ENCODE peak calls at places on chromosomes 13 and 19, in eight cellular contexts. One of them, this sample, is unnamed.

GRCh38 chr19:11279505-11280236 is 16.3 kb upstream of the TSPAN16 start:
- DNase-seq in Caco-2: no peak
- DNase-seq in choroid plexus epithelial cell: no peak
- DNase-seq in cardiac muscle cell: no peak
- DNase-seq in cardiac fibroblast: no peak
- DNase-seq in fibroblast of pulmonary artery: peak; percentile 45
- DNase-seq in fibroblast of mammary gland: no peak
- DNase-seq in H1: no peak
- DNase-seq in this sample: no peak

GRCh38 chr13:102757006-102757405 is 16.6 kb downstream of the TEX30 start:
- DNase-seq in Caco-2: no peak
- DNase-seq in choroid plexus epithelial cell: no peak
- DNase-seq in cardiac muscle cell: no peak
- DNase-seq in cardiac fibroblast: no peak
- DNase-seq in fibroblast of pulmonary artery: no peak
- DNase-seq in fibroblast of mammary gland: no peak
- DNase-seq in H1: no peak
- DNase-seq in this sample: no peak

GRCh38 chr19:35908010-35908441 is at the start of gene TYROBP:
- DNase-seq in Caco-2: no peak
- DNase-seq in choroid plexus epithelial cell: no peak
- DNase-seq in cardiac muscle cell: no peak
- DNase-seq in cardiac fibroblast: no peak
- DNase-seq in fibroblast of pulmonary artery: no peak
- DNase-seq in fibroblast of mammary gland: no peak
- DNase-seq in H1: no peak
- DNase-seq in this sample: no peak

GRCh38 chr19:35354898-35355297 is 3.4 kb upstream of the FFAR3 start:
- DNase-seq in Caco-2: no peak
- DNase-seq in choroid plexus epithelial cell: no peak
- DNase-seq in cardiac muscle cell: no peak
- DNase-seq in cardiac fibroblast: no peak
- DNase-seq in fibroblast of pulmonary artery: no peak
- DNase-seq in fibroblast of mammary gland: no peak
- DNase-seq in H1: no peak
- DNase-seq in this sample: no peak

GRCh38 chr19:40084948-40085347 is 5.8 kb downstream of the ZNF780A start:
- DNase-seq in Caco-2: peak; percentile 63
- DNase-seq in choroid plexus epithelial cell: peak; percentile 41
- DNase-seq in cardiac muscle cell: no peak
- DNase-seq in cardiac fibroblast: peak; percentile 3
- DNase-seq in fibroblast of pulmonary artery: no peak
- DNase-seq in fibroblast of mammary gland: no peak
- DNase-seq in H1: no peak
- DNase-seq in this sample: no peak

GRCh38 chr19:34317311-34317927 is 47.6 kb upstream of the GPI start:
- DNase-seq in Caco-2: no peak
- DNase-seq in choroid plexus epithelial cell: peak; percentile 40
- DNase-seq in cardiac muscle cell: no peak
- DNase-seq in cardiac fibroblast: no peak
- DNase-seq in fibroblast of pulmonary artery: peak; percentile 41
- DNase-seq in fibroblast of mammary gland: peak; percentile 41
- DNase-seq in H1: no peak
- DNase-seq in this sample: no peak

GRCh38 chr13:67134322-67135129 is 95.6 kb downstream of the PCDH9 start:
- DNase-seq in Caco-2: no peak
- DNase-seq in choroid plexus epithelial cell: peak; percentile 61
- DNase-seq in cardiac muscle cell: no peak
- DNase-seq in cardiac fibroblast: peak; percentile 33
- DNase-seq in fibroblast of pulmonary artery: peak; percentile 30
- DNase-seq in fibroblast of mammary gland: peak; percentile 16
- DNase-seq in H1: no peak
- DNase-seq in this sample: peak; percentile 58

GRCh38 chr13:29991343-29991742 is 140.9 kb upstream of the UBL3 start:
- DNase-seq in Caco-2: no peak
- DNase-seq in choroid plexus epithelial cell: peak; percentile 28
- DNase-seq in cardiac muscle cell: no peak
- DNase-seq in cardiac fibroblast: peak; percentile 53
- DNase-seq in fibroblast of pulmonary artery: peak; percentile 25
- DNase-seq in fibroblast of mammary gland: peak; percentile 95
- DNase-seq in H1: no peak
- DNase-seq in this sample: peak; percentile 92

GRCh38 chr13:21771075-21771474 is 100.2 kb downstream of the FGF9 start:
- DNase-seq in Caco-2: no peak
- DNase-seq in choroid plexus epithelial cell: no peak
- DNase-seq in cardiac muscle cell: no peak
- DNase-seq in cardiac fibroblast: no peak
- DNase-seq in fibroblast of pulmonary artery: no peak
- DNase-seq in fibroblast of mammary gland: no peak
- DNase-seq in H1: no peak
- DNase-seq in this sample: no peak

GRCh38 chr13:98738213-98738612 is 14.3 kb downstream of the SLC15A1 start:
- DNase-seq in Caco-2: no peak
- DNase-seq in choroid plexus epithelial cell: no peak
- DNase-seq in cardiac muscle cell: no peak
- DNase-seq in cardiac fibroblast: no peak
- DNase-seq in fibroblast of pulmonary artery: no peak
- DNase-seq in fibroblast of mammary gland: no peak
- DNase-seq in H1: no peak
- DNase-seq in this sample: no peak

GRCh38 chr19:15464394-15465385 is at the start of gene RASAL3:
- DNase-seq in Caco-2: no peak
- DNase-seq in choroid plexus epithelial cell: no peak
- DNase-seq in cardiac muscle cell: no peak
- DNase-seq in cardiac fibroblast: peak; percentile 15
- DNase-seq in fibroblast of pulmonary artery: peak; percentile 32
- DNase-seq in fibroblast of mammary gland: no peak
- DNase-seq in H1: no peak
- DNase-seq in this sample: no peak

GRCh38 chr19:52336117-52336811 is at the start of gene ZNF610:
- DNase-seq in Caco-2: peak; percentile 67
- DNase-seq in choroid plexus epithelial cell: peak; percentile 92
- DNase-seq in cardiac muscle cell: peak; percentile 90
- DNase-seq in cardiac fibroblast: peak; percentile 89
- DNase-seq in fibroblast of pulmonary artery: peak; percentile 87
- DNase-seq in fibroblast of mammary gland: peak; percentile 75
- DNase-seq in H1: peak; percentile 68
- DNase-seq in this sample: peak; percentile 84

GRCh38 chr19:6068711-6069110 is 41.6 kb downstream of the RFX2 start:
- DNase-seq in Caco-2: no peak
- DNase-seq in choroid plexus epithelial cell: no peak
- DNase-seq in cardiac muscle cell: no peak
- DNase-seq in cardiac fibroblast: no peak
- DNase-seq in fibroblast of pulmonary artery: no peak
- DNase-seq in fibroblast of mammary gland: no peak
- DNase-seq in H1: no peak
- DNase-seq in this sample: no peak

GRCh38 chr13:106649495-106649894 is 81.6 kb upstream of the ARGLU1 start:
- DNase-seq in Caco-2: no peak
- DNase-seq in choroid plexus epithelial cell: peak; percentile 37
- DNase-seq in cardiac muscle cell: no peak
- DNase-seq in cardiac fibroblast: no peak
- DNase-seq in fibroblast of pulmonary artery: peak; percentile 29
- DNase-seq in fibroblast of mammary gland: no peak
- DNase-seq in H1: no peak
- DNase-seq in this sample: peak; percentile 8

GRCh38 chr19:42129399-42130253 is 2.6 kb downstream of the POU2F2 start:
- DNase-seq in Caco-2: no peak
- DNase-seq in choroid plexus epithelial cell: peak; percentile 38
- DNase-seq in cardiac muscle cell: no peak
- DNase-seq in cardiac fibroblast: peak; percentile 38
- DNase-seq in fibroblast of pulmonary artery: peak; percentile 45
- DNase-seq in fibroblast of mammary gland: peak; percentile 66
- DNase-seq in H1: no peak
- DNase-seq in this sample: no peak

DNA sequence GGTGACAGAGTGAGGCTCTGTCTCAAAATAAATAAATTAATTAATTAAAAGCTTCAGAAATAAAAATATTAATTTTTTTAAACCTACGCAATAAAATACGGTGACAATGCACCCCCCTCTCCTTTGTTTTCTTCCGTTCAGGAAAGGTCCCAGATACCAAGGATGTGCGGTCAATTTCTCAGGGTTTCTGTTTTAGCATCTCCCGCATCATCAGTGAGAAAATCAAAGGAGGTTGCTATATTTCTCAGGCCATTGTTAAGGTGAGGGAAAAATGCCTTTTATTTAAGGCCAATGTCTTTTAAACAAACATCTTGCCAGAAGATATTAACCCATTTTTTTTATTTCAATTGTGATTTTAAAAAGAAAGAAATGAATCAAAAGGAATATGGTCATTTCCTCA is 111.7 kb downstream of the INSR start:
- DNase-seq in Caco-2: no peak
- DNase-seq in choroid plexus epithelial cell: no peak
- DNase-seq in cardiac muscle cell: no peak
- DNase-seq in cardiac fibroblast: no peak
- DNase-seq in fibroblast of pulmonary artery: no peak
- DNase-seq in fibroblast of mammary gland: no peak
- DNase-seq in H1: no peak
- DNase-seq in this sample: no peak
- H3K4me3 ChIP-seq in Caco-2: no peak overlapping the region
- H3K4me3 ChIP-seq in choroid plexus epithelial cell: no peak overlapping the region
- H3K4me3 ChIP-seq in cardiac muscle cell: no peak overlapping the region
- H3K4me3 ChIP-seq in cardiac fibroblast: no peak overlapping the region
- H3K4me3 ChIP-seq in fibroblast of pulmonary artery: no peak overlapping the region
- H3K4me3 ChIP-seq in fibroblast of mammary gland: no peak overlapping the region
- H3K4me3 ChIP-seq in H1: no peak overlapping the region
- H3K4me3 ChIP-seq in this sample: no peak overlapping the region

DNA sequence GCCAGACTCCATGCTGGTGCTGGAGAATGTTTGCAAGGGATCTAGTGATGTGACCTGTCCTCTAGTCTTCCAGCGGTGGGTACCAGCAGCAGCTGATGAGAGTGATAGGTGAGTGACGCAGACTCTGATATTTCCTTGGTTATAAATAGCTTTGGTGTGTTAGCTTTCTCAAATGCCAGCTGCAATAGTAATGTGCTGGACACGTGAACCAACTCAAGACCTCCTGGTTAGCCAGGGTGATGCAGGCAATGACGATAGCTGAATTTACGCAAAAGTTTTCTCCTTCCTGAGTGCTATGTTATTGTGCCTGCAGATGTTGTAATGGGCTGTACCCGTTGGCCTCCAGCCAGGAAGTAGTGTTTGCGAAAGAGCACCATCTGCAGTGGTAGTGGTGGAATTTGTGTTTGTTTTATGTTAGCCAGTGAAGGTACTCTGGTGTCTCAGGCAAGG is 129.5 kb downstream of the CYSLTR2 start:
- DNase-seq in Caco-2: no peak
- DNase-seq in choroid plexus epithelial cell: peak; percentile 100
- DNase-seq in cardiac muscle cell: no peak
- DNase-seq in cardiac fibroblast: peak; percentile 99
- DNase-seq in fibroblast of pulmonary artery: peak; percentile 100
- DNase-seq in fibroblast of mammary gland: peak; percentile 100
- DNase-seq in H1: no peak
- DNase-seq in this sample: peak; percentile 94
- TF ChIP-seq CTCF in Caco-2: no peak
- TF ChIP-seq CTCF in choroid plexus epithelial cell: peak; percentile 29
- TF ChIP-seq CTCF in cardiac muscle cell: peak; percentile 17
- TF ChIP-seq CTCF in cardiac fibroblast: no peak
- TF ChIP-seq CTCF in fibroblast of pulmonary artery: peak; percentile 22
- TF ChIP-seq CTCF in fibroblast of mammary gland: peak; percentile 19
- TF ChIP-seq CTCF in H1: no peak
- TF ChIP-seq CTCF in this sample: no peak

GRCh38 chr19:4647676-4648644 is 8.6 kb downstream of the TNFAIP8L1 start:
- DNase-seq in Caco-2: no peak
- DNase-seq in choroid plexus epithelial cell: peak; percentile 63
- DNase-seq in cardiac muscle cell: no peak
- DNase-seq in cardiac fibroblast: peak; percentile 81
- DNase-seq in fibroblast of pulmonary artery: peak; percentile 81
- DNase-seq in fibroblast of mammary gland: peak; percentile 49
- DNase-seq in H1: no peak
- DNase-seq in this sample: no peak
- H3K4me3 ChIP-seq in Caco-2: no peak overlapping the region
- H3K4me3 ChIP-seq in choroid plexus epithelial cell: no peak overlapping the region
- H3K4me3 ChIP-seq in cardiac muscle cell: no peak overlapping the region
- H3K4me3 ChIP-seq in cardiac fibroblast: no peak overlapping the region
- H3K4me3 ChIP-seq in fibroblast of pulmonary artery: no peak overlapping the region
- H3K4me3 ChIP-seq in fibroblast of mammary gland: no peak overlapping the region
- H3K4me3 ChIP-seq in H1: no peak overlapping the region
- H3K4me3 ChIP-seq in this sample: no peak overlapping the region

DNA sequence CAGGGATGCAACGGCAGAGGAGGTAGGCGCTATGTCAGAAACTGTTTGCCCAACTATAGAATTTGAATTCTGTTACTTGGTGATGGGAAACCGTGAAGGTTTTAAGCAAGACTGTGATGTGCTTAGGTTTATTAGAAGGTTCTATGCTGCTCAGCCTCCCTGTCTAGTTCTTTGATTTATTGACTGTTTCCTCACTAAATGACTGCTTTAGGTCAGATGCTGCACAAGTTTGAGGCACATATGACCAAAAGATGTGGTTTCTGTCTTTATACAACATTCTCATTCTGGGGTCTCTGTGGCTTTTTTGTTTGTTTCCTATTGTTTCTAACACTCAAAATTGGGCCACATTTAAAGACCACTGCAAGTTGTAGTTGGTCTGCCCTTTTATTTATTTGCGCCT is 323.0 kb upstream of the OBI1 start:
- DNase-seq in Caco-2: no peak
- DNase-seq in choroid plexus epithelial cell: no peak
- DNase-seq in cardiac muscle cell: no peak
- DNase-seq in cardiac fibroblast: no peak
- DNase-seq in fibroblast of pulmonary artery: no peak
- DNase-seq in fibroblast of mammary gland: no peak
- DNase-seq in H1: no peak
- DNase-seq in this sample: no peak
- TF ChIP-seq CTCF in Caco-2: no peak
- TF ChIP-seq CTCF in choroid plexus epithelial cell: no peak
- TF ChIP-seq CTCF in cardiac muscle cell: no peak
- TF ChIP-seq CTCF in cardiac fibroblast: no peak
- TF ChIP-seq CTCF in fibroblast of pulmonary artery: no peak
- TF ChIP-seq CTCF in fibroblast of mammary gland: no peak
- TF ChIP-seq CTCF in H1: no peak
- TF ChIP-seq CTCF in this sample: no peak

GRCh38 chr13:99856021-99856420 is 115.5 kb downstream of the ZIC5 start:
- DNase-seq in Caco-2: no peak
- DNase-seq in choroid plexus epithelial cell: no peak
- DNase-seq in cardiac muscle cell: no peak
- DNase-seq in cardiac fibroblast: no peak
- DNase-seq in fibroblast of pulmonary artery: no peak
- DNase-seq in fibroblast of mammary gland: no peak
- DNase-seq in H1: no peak
- DNase-seq in this sample: no peak
- H3K4me3 ChIP-seq in Caco-2: no peak overlapping the region
- H3K4me3 ChIP-seq in choroid plexus epithelial cell: no peak overlapping the region
- H3K4me3 ChIP-seq in cardiac muscle cell: no peak overlapping the region
- H3K4me3 ChIP-seq in cardiac fibroblast: no peak overlapping the region
- H3K4me3 ChIP-seq in fibroblast of pulmonary artery: no peak overlapping the region
- H3K4me3 ChIP-seq in fibroblast of mammary gland: no peak overlapping the region
- H3K4me3 ChIP-seq in H1: no peak overlapping the region
- H3K4me3 ChIP-seq in this sample: no peak overlapping the region

GRCh38 chr19:45774765-45775164 is 5.7 kb upstream of the SIX5 start:
- DNase-seq in Caco-2: peak; percentile 92
- DNase-seq in choroid plexus epithelial cell: no peak
- DNase-seq in cardiac muscle cell: no peak
- DNase-seq in cardiac fibroblast: no peak
- DNase-seq in fibroblast of pulmonary artery: no peak
- DNase-seq in fibroblast of mammary gland: no peak
- DNase-seq in H1: peak; percentile 87
- DNase-seq in this sample: no peak
- TF ChIP-seq CTCF in Caco-2: peak; percentile 93
- TF ChIP-seq CTCF in choroid plexus epithelial cell: no peak
- TF ChIP-seq CTCF in cardiac muscle cell: no peak
- TF ChIP-seq CTCF in cardiac fibroblast: no peak
- TF ChIP-seq CTCF in fibroblast of pulmonary artery: no peak
- TF ChIP-seq CTCF in fibroblast of mammary gland: no peak
- TF ChIP-seq CTCF in H1: peak; percentile 93
- TF ChIP-seq CTCF in this sample: no peak

GRCh38 chr19:23565256-23565655 is 121.8 kb downstream of the ZNF675 start:
- DNase-seq in Caco-2: no peak
- DNase-seq in choroid plexus epithelial cell: no peak
- DNase-seq in cardiac muscle cell: no peak
- DNase-seq in cardiac fibroblast: no peak
- DNase-seq in fibroblast of pulmonary artery: no peak
- DNase-seq in fibroblast of mammary gland: no peak
- DNase-seq in H1: no peak
- DNase-seq in this sample: no peak
- H3K4me3 ChIP-seq in Caco-2: no peak overlapping the region
- H3K4me3 ChIP-seq in choroid plexus epithelial cell: no peak overlapping the region
- H3K4me3 ChIP-seq in cardiac muscle cell: no peak overlapping the region
- H3K4me3 ChIP-seq in cardiac fibroblast: no peak overlapping the region
- H3K4me3 ChIP-seq in fibroblast of pulmonary artery: no peak overlapping the region
- H3K4me3 ChIP-seq in fibroblast of mammary gland: no peak overlapping the region
- H3K4me3 ChIP-seq in H1: no peak overlapping the region
- H3K4me3 ChIP-seq in this sample: no peak overlapping the region

This sample was measured in astrocyte of the spinal cord.